ENCODE peak calls at places on chromosomes 11 and 22, in five cellular contexts. M, A, V, C and F are unnamed samples.

GRCh38 chr11:123191939-123192338 is 3.1 kb downstream of the CLMP start:
- DNase-seq in A (no peak), C (no peak), V (no peak), M (no peak), F (no peak)

GRCh38 chr22:39999144-39999757 is 4.5 kb downstream of the FAM83F start:
- DNase-seq in M (peak), V (no peak), C (no peak), A (peak), F (peak)

GRCh38 chr11:73257342-73258103 is 14.6 kb upstream of the P2RY6 start:
- DNase-seq in M (peak), V (peak), A (peak), C (peak), F (peak)

GRCh38 chr11:58395581-58395980 is 11.1 kb downstream of the OR5B3 start:
- DNase-seq in A (peak), V (no peak), M (no peak), C (peak), F (no peak)

GRCh38 chr11:113457784-113458183 is 17.4 kb downstream of the DRD2 start:
- DNase-seq in M (no peak), A (no peak), V (no peak), C (no peak), F (no peak)

GRCh38 chr11:62917906-62918502 is 3.2 kb downstream of the CHRM1 start:
- DNase-seq in M (no peak), C (no peak), V (no peak), A (no peak), F (no peak)

GRCh38 chr22:50009765-50010675 is 2.5 kb downstream of the IL17REL start:
- DNase-seq in C (no peak), A (no peak), M (no peak), V (no peak), F (no peak)

GRCh38 chr11:101620026-101620425 is 36.2 kb upstream of the TRPC6 start:
- DNase-seq in V (no peak), A (no peak), C (no peak), M (no peak), F (no peak)

GRCh38 chr22:49301398-49302149 is 526.1 kb downstream of the BRD1 start:
- DNase-seq in M (no peak), A (no peak), C (no peak), V (no peak), F (no peak)

GRCh38 chr11:104731890-104732289 is 166.4 kb downstream of the CASP12 start:
- DNase-seq in V (no peak), A (no peak), M (no peak), C (no peak), F (no peak)

GRCh38 chr11:17479284-17480214 is 2.9 kb upstream of the ABCC8 start:
- DNase-seq in M (peak), C (peak), V (peak), A (peak), F (peak)

GRCh38 chr11:2263012-2263565 is 7.3 kb downstream of the ASCL2 start:
- DNase-seq in M (no peak), A (no peak), V (no peak), C (no peak), F (no peak)

GRCh38 chr11:18277560-18278271 is 11.7 kb downstream of the SAA1 start:
- DNase-seq in V (no peak), C (no peak), M (peak), A (no peak), F (no peak)

GRCh38 chr11:63877658-63878241 is 38.8 kb downstream of the MARK2 start:
- DNase-seq in A (no peak), C (no peak), V (no peak), M (no peak), F (no peak)

GRCh38 chr22:25161017-25161915 is 38.4 kb upstream of the CRYBB3 start:
- DNase-seq in C (no peak), M (no peak), V (no peak), A (no peak), F (no peak)

GRCh38 chr11:353315-353857 is 15.9 kb upstream of the B4GALNT4 start:
- DNase-seq in V (no peak), A (peak), C (peak), M (peak), F (peak)

GRCh38 chr11:45801723-45802315 is 3.1 kb upstream of the SLC35C1 start:
- DNase-seq in V (no peak), A (peak), C (no peak), M (no peak), F (peak)

GRCh38 chr11:78803995-78804394 is 229.3 kb upstream of the NARS2 start:
- DNase-seq in A (no peak), M (no peak), V (no peak), C (no peak), F (no peak)

GRCh38 chr22:50673231-50674126 is 856 bp downstream of the SHANK3 start:
- DNase-seq in V (no peak), C (no peak), M (no peak), A (no peak), F (no peak)

GRCh38 chr11:80414766-80415165 is 973.9 kb upstream of the TENM4 start:
- DNase-seq in V (no peak), A (peak), M (no peak), C (peak), F (peak)

GRCh38 chr11:12008790-12009616 is 577 bp upstream of the DKK3 start:
- DNase-seq in M (peak), C (no peak), V (peak), A (no peak), F (peak)

GRCh38 chr11:3000032-3000961 is 8.2 kb upstream of the NAP1L4 start:
- DNase-seq in M (no peak), C (no peak), V (peak), A (peak), F (peak)

GRCh38 chr11:75577198-75577597 is 15.1 kb downstream of the SERPINH1 start:
- DNase-seq in C (peak), A (no peak), V (peak), M (peak), F (no peak)

GRCh38 chr11:126631399-126631798 is 275.9 kb downstream of the ST3GAL4 start:
- DNase-seq in M (no peak), A (no peak), V (no peak), C (no peak), F (no peak)

GRCh38 chr22:39522567-39523300 is 2.4 kb downstream of the ATF4 start:
- DNase-seq in M (peak), C (peak), V (peak), A (peak), F (peak)

GRCh38 chr11:68297812-68298658 is 14.4 kb upstream of the LRP5 start:
- DNase-seq in M (peak), V (peak), C (peak), A (peak), F (peak)

GRCh38 chr22:37421468-37421877 is 5.8 kb downstream of the ELFN2 start:
- DNase-seq in C (no peak), V (no peak), M (no peak), A (no peak), F (no peak)

GRCh38 chr11:27514558-27514957 is 8.0 kb upstream of the LIN7C start:
- DNase-seq in M (no peak), A (peak), V (no peak), C (no peak), F (no peak)

GRCh38 chr11:68432874-68433273 is 27.7 kb upstream of the PPP6R3 start:
- DNase-seq in A (no peak), M (no peak), V (peak), C (no peak), F (no peak)

GRCh38 chr11:57460756-57461749 is 725 bp downstream of the RTN4RL2 start:
- DNase-seq in M (no peak), C (peak), A (no peak), V (no peak), F (no peak)

GRCh38 chr11:3614742-3615171 is 27.0 kb downstream of the ART5 start:
- DNase-seq in V (no peak), M (no peak), A (no peak), C (peak), F (peak)

GRCh38 chr11:29282088-29282487 is 734.7 kb downstream of the KCNA4 start:
- DNase-seq in M (peak), A (peak), C (peak), V (no peak), F (peak)

GRCh38 chr22:37370306-37370979 is 56.8 kb downstream of the ELFN2 start:
- DNase-seq in V (no peak), A (no peak), C (no peak), M (no peak), F (no peak)

GRCh38 chr11:71272161-71272560 is 19.8 kb upstream of the SHANK2 start:
- DNase-seq in V (no peak), A (no peak), M (no peak), C (no peak), F (no peak)

GRCh38 chr11:130644187-130644586 is 195.7 kb downstream of the ADAMTS15 start:
- DNase-seq in A (peak), C (no peak), M (no peak), V (no peak), F (no peak)

GRCh38 chr11:131640320-131640719 is 269.9 kb downstream of the NTM start:
- DNase-seq in A (no peak), C (no peak), M (no peak), V (no peak), F (no peak)

GRCh38 chr11:65575568-65576231 is at the start of gene EHBP1L1:
- DNase-seq in M (peak), A (peak), V (peak), C (peak), F (peak)
- H3K4me3 ChIP-seq in M (peak), A (peak), V (peak), C (peak), F (peak)

DNA sequence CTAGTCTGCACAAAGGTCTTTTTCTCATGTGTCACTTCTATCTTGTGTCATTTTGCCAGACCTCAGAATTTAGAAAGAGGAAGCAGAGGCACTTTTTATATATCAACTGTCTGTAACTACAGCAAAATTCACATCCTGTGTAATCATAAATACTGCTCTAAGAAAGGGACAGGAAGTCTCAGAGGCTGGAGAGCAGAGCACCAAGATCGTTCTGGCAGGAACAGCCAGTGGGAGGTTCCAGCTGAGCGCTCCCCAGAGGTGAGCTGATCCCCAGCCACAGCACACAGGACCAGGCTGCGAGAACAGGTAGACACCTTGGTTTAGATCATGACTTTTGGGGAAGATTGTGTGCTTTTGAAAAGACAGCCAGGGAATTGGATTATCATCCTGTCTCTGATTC is at the start of gene MS4A7:
- DNase-seq in C (peak), V (no peak), M (no peak), A (no peak), F (no peak)
- H3K4me3 ChIP-seq in C (no peak), V (no peak), M (no peak), A (no peak), F (no peak)

DNA sequence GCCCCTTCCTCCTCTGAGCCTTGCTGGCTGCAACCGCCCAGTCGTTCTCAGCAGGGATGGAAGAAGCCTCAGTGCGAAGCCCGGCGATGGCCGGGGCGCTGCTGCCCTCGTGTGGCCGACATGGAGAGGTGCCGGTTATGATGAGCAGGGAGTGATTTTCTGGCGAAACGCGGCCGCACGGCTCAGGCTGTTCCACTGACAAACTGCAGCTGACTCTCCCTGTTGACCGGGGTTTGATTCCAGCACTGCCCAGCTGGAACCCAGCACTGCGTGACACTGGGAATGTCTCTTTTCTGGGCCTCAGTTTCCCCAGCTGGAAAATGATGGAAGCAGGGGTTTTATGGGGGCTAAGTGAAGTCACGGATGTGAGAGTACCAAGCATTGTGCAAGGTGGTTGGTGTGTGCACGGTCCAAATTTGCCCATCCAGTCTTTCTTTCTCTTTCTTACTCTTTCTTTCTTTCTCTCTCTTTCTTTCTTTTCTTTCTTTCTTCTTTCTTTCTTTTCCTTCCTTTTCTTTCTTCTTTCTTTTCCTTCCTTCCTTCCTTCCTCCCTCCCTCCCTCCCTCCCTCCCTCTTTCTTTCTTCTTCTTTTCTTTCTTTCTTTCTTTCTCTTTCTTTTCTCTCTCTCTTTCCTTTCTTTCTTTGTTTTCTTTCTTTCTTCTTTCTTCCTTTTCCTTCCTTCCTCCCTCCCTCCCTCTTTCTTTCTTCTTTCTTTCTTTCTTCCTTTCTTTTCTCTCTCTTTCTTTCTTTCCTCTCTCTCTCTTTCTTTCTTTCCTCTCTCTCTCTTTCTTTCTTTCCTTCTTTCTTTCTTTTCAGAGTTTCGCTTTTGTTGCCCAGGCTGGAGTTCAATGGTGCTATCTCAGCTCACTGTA is 25.8 kb upstream of the MPPED1 start:
- DNase-seq in V (peak), C (peak), A (peak), M (peak), F (peak)
- H3K4me3 ChIP-seq in V (no peak), C (no peak), A (no peak), M (no peak), F (no peak)

DNA sequence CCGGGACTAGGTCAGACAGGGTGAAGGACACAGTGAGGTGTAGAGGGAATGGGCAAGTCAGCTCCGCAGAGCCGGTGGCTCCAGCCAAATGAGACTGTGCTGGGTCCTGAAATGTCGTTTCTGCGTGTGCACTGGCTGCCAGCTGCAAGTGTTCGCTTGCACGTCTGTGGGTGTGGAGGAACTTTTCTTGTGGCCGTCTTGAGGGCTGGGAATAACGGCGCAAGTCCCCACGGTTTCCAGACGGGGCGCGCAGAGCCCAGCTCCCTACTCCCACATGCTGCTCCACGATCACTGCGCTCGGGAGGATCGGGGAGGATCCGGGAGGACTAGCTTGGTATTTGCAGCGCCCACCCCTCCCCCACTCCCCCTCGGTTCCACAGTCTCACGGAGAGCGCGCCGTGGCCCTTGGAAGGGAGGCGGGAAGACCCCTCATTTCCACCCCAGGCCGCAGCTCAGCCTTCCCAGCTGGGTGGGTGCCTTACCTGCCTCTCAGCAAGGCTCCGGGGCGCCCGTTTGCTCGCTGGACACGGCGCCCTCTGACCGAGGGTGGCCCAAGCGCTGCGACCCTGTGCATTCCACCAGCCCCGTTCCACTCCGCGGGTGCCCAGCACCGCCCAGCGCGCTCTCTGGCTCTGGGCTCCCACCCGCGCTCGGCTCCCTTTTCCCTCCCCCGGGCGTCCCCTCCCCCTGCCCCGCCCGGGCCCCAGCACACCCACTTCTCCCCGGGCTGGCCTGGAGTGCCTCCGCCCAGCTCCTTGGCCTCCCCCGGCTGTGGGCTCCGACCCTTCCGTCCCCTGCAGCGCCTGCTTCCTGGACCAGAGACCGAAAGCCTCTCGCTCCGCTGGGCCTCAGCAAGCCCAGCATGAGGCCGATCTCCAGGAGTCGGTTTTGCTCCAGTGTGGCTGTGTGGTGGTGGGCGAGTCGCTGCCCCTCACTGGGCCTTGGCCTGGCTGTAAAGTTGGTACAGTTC is at the start of gene KCNE3:
- DNase-seq in A (peak), V (no peak), M (peak), C (no peak), F (no peak)
- H3K4me3 ChIP-seq in A (peak), V (peak), M (peak), C (peak), F (peak)

GRCh38 chr11:47552581-47553416 is at the start of gene CELF1:
- DNase-seq in V (peak), M (peak), C (peak), A (peak), F (peak)
- H3K4me3 ChIP-seq in V (peak), M (peak), C (peak), A (peak), F (peak)

GRCh38 chr11:76765863-76766350 is 17.2 kb upstream of the TSKU start:
- DNase-seq in A (no peak), M (no peak), C (no peak), V (no peak), F (no peak)

GRCh38 chr11:76766521-76766920 is 16.6 kb upstream of the TSKU start:
- DNase-seq in A (no peak), C (no peak), M (no peak), V (no peak), F (no peak)

GRCh38 chr11:76769071-76769560 is 14.0 kb upstream of the TSKU start:
- DNase-seq in C (no peak), M (peak), V (no peak), A (no peak), F (no peak)

GRCh38 chr11:76768091-76769047 is 14.8 kb upstream of the TSKU start:
- DNase-seq in V (no peak), A (peak), M (peak), C (no peak), F (peak)

GRCh38 chr11:76767659-76768058 is 15.5 kb upstream of the TSKU start:
- DNase-seq in C (no peak), V (no peak), M (no peak), A (no peak), F (no peak)
- H3K4me3 ChIP-seq in C (no peak), V (no peak), M (no peak), A (no peak), F (no peak)

GRCh38 chr22:19149962-19150361 is at the start of gene GSC2:
- DNase-seq in V (no peak), A (no peak), C (no peak), M (no peak), F (no peak)

GRCh38 chr22:19147193-19147780 is 2.8 kb downstream of the GSC2 start:
- DNase-seq in M (no peak), V (no peak), C (no peak), A (no peak), F (no peak)

GRCh38 chr22:19146215-19146968 is 1.9 kb upstream of the ESS2 start:
- DNase-seq in M (no peak), A (no peak), C (no peak), V (no peak), F (no peak)

GRCh38 chr22:19149047-19149883 is 827 bp downstream of the GSC2 start:
- DNase-seq in C (no peak), M (no peak), A (no peak), V (peak), F (peak)

DNA sequence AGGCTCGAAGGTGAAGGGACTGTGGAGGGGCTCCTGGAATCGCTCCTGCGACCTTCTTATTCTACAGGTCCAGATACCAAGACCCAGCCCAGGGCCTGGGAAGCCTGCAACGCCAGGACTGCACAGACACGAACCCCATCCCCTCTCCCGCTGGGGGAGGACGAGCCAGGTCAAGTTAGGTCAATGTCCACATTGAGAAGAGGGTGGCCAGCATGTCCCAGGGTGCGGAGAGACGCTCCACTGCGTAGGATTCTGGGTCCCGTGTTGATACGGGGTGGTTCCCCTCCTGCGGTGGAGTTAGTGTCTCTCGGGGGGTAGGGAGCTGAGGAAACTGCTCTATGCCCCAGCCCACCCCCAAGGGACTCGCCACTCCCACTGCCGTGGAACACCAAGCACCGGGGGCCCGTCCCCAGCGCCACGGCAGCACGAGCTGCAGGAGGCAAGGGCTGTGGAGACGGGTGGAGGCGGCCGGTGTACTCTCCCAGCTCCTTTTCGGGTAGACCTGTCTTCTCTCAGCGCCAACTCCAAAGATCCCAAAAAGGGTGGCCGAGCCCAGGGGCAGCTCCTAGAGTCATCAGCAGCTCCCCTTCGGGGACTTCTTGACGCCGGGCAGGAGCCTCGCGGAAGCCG is 1.6 kb downstream of the GSC2 start:
- DNase-seq in A (no peak), C (no peak), M (no peak), V (no peak), F (no peak)
- H3K4me3 ChIP-seq in A (no peak), C (no peak), M (no peak), V (no peak), F (no peak)